ENCODE peak calls at places on chromosomes 2 and 18, in six cellular contexts. S, Y, H, P, E and O are unnamed samples.

GRCh38 chr18:3758531-3758930 is 308.6 kb downstream of the TGIF1 start:
- DNase-seq in E (no peak), H (peak), Y (no peak), P (no peak), S (peak), O (peak)

GRCh38 chr18:24987271-24987932 is 364.6 kb downstream of the ZNF521 start:
- DNase-seq in Y (no peak), E (peak), S (no peak), H (no peak), P (no peak), O (no peak)

GRCh38 chr2:221060335-221060734 is 511.8 kb downstream of the EPHA4 start:
- DNase-seq in H (no peak), P (no peak), S (no peak), E (no peak), Y (no peak), O (no peak)

GRCh38 chr2:17272170-17272569 is 246.1 kb downstream of the RAD51AP2 start:
- DNase-seq in S (no peak), E (no peak), P (no peak), H (no peak), Y (no peak), O (no peak)

GRCh38 chr2:24984912-24985311 is 13.2 kb upstream of the DNAJC27 start:
- DNase-seq in E (peak), H (no peak), Y (no peak), S (no peak), P (no peak), O (no peak)

GRCh38 chr2:10405441-10405840 is 42.7 kb downstream of the ODC1 start:
- DNase-seq in P (no peak), S (peak), E (peak), Y (no peak), H (peak), O (no peak)

GRCh38 chr18:58758606-58759005 is 87.3 kb downstream of the MALT1 start:
- DNase-seq in E (no peak), P (no peak), S (no peak), Y (no peak), H (no peak), O (no peak)

GRCh38 chr2:68295523-68295922 is 24.2 kb downstream of the CNRIP1 start:
- DNase-seq in H (no peak), S (no peak), P (no peak), E (no peak), Y (peak), O (no peak)

GRCh38 chr2:229485782-229486181 is 214.7 kb upstream of the PID1 start:
- DNase-seq in S (no peak), H (no peak), P (no peak), E (no peak), Y (no peak), O (no peak)

GRCh38 chr2:216298719-216299118 is 73.6 kb downstream of the MARCHF4 start:
- DNase-seq in S (no peak), Y (no peak), H (peak), P (no peak), E (no peak), O (no peak)

GRCh38 chr2:218788529-218789237 is 6.7 kb downstream of the CYP27A1 start:
- DNase-seq in Y (no peak), E (no peak), P (no peak), S (no peak), H (no peak), O (no peak)

GRCh38 chr2:10266133-10266620 is 36.5 kb upstream of the HPCAL1 start:
- DNase-seq in Y (no peak), S (no peak), E (no peak), H (no peak), P (no peak), O (no peak)

GRCh38 chr2:58708565-58708964 is 467.4 kb upstream of the FANCL start:
- DNase-seq in S (no peak), E (no peak), P (no peak), Y (no peak), H (no peak), O (no peak)

GRCh38 chr2:68253211-68254068 is 1.1 kb upstream of the PPP3R1 start:
- DNase-seq in Y (peak), H (peak), E (peak), S (peak), P (no peak), O (no peak)

GRCh38 chr2:234454433-234454832 is 42.4 kb downstream of the ARL4C start:
- DNase-seq in S (no peak), Y (no peak), H (no peak), P (no peak), E (no peak), O (no peak)

GRCh38 chr2:181239400-181239799 is 217.8 kb upstream of the ITGA4 start:
- DNase-seq in S (no peak), Y (no peak), E (no peak), P (no peak), H (peak), O (peak)

GRCh38 chr2:128645631-128646030 is 327.0 kb upstream of the HS6ST1 start:
- DNase-seq in S (no peak), H (no peak), Y (no peak), P (no peak), E (no peak), O (no peak)

GRCh38 chr2:23467618-23468017 is 82.6 kb downstream of the KLHL29 start:
- DNase-seq in S (no peak), P (no peak), E (no peak), Y (no peak), H (no peak), O (no peak)

GRCh38 chr2:84257871-84258270 is 201.2 kb downstream of the SUCLG1 start:
- DNase-seq in S (no peak), P (no peak), Y (no peak), E (no peak), H (peak), O (no peak)

GRCh38 chr2:165857881-165858280 is 63.8 kb upstream of the GALNT3 start:
- DNase-seq in E (no peak), H (no peak), S (no peak), Y (no peak), P (no peak), O (no peak)

GRCh38 chr2:217928324-217929293 is 74.2 kb downstream of the TNS1 start:
- DNase-seq in H (no peak), E (no peak), P (no peak), Y (no peak), S (no peak), O (no peak)

GRCh38 chr2:102070058-102070642 is 72.4 kb upstream of the IL1R1 start:
- DNase-seq in H (peak), E (no peak), P (no peak), Y (no peak), S (no peak), O (no peak)

GRCh38 chr18:34913837-34914755 is 127.1 kb upstream of the MAPRE2 start:
- DNase-seq in Y (peak), P (no peak), S (no peak), E (no peak), H (peak), O (no peak)

GRCh38 chr2:238430781-238431180 is 4.1 kb downstream of the ASB1 start:
- DNase-seq in P (no peak), E (no peak), S (no peak), H (no peak), Y (no peak), O (no peak)
- TF ChIP-seq REST in P (no peak), E (no peak), S (no peak), H (no peak), Y (no peak), O (no peak)

GRCh38 chr18:45835057-45835634 is 9.7 kb downstream of the SIGLEC15 start:
- DNase-seq in H (no peak), P (no peak), S (no peak), E (no peak), Y (no peak), O (no peak)

GRCh38 chr18:45838302-45839070 is 13.0 kb downstream of the SIGLEC15 start:
- DNase-seq in Y (no peak), S (no peak), E (peak), P (no peak), H (no peak), O (no peak)

GRCh38 chr18:45836242-45837215 is 11.1 kb downstream of the SIGLEC15 start:
- DNase-seq in H (no peak), S (no peak), Y (no peak), E (no peak), P (no peak), O (no peak)

GRCh38 chr18:45839415-45840395 is 14.2 kb downstream of the SIGLEC15 start:
- DNase-seq in P (no peak), S (no peak), H (peak), E (peak), Y (peak), O (peak)

DNA sequence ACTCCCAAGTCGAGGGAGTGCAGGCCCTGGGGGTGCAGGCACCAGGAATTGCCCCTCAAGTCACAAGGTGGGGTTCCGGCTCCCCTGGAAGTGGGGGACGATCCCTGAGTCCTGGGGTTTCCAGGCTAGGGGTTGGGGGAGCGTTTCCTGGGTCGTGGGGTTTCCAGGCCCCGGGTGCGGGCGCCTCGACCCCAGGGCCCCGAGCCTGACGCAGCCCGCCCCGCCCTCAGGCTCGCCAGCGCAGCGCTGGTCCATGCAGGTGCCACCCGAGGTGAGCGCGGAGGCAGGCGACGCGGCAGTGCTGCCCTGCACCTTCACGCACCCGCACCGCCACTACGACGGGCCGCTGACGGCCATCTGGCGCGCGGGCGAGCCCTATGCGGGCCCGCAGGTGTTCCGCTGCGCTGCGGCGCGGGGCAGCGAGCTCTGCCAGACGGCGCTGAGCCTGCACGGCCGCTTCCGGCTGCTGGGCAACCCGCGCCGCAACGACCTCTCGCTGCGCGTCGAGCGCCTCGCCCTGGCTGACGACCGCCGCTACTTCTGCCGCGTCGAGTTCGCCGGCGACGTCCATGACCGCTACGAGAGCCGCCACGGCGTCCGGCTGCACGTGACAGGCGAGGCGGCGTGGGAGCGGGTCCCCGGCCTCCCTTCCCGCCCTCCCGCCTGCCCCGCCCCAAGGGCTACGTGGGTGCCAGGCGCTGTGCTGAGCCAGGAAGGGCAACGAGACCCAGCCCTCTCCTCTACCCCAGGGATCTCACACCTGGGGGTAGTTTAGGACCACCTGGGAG is 12.0 kb downstream of the SIGLEC15 start:
- DNase-seq in E (peak), H (peak), S (no peak), P (no peak), Y (peak), O (no peak)
- H3K4me3 ChIP-seq in E (peak), H (peak), S (peak), P (no peak), Y (peak), O (no peak)

DNA sequence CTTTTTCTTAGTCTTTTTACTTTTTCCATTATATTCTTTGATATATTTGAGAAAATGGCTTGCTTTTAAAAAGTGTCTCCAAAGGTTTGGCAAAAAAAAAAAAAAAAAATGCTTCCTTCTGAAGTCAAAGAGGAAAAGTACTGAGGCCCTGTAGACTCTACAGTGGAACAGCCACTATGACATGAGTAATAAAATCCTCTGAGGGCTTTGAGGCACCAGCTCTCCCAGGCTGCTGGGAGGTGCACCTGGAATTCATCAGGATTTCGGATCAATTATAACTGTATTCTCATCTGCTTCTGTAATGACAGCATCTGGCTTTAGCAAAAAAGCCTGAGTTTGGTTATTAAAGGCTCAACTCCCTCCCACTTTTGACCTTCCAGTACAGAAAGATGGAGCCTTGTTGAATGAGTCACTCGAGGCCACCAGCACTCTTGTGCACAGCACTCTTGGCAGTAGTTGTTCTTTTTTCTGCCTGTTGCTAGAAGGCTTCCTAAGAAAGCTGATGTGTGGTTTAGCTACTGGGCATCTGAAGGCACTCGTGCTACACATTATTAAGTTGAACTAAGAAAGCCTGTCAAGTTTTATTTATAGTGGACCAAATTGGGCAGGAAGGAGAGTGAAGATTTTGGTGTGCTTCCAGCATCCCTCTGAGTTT is 131.3 kb downstream of the PRPF40A start:
- DNase-seq in S (no peak), Y (no peak), P (no peak), E (peak), H (peak), O (no peak)
- TF ChIP-seq REST in S (no peak), Y (no peak), P (no peak), E (no peak), H (no peak), O (no peak)

GRCh38 chr18:12998332-12999060 is 7.3 kb downstream of the CEP192 start:
- DNase-seq in S (no peak), H (no peak), E (no peak), Y (no peak), P (peak), O (no peak)

GRCh38 chr18:12995952-12996477 is 4.9 kb downstream of the CEP192 start:
- DNase-seq in Y (no peak), S (no peak), P (no peak), E (no peak), H (no peak), O (no peak)

GRCh38 chr18:12993439-12993838 is 2.3 kb downstream of the CEP192 start:
- DNase-seq in P (no peak), E (no peak), S (no peak), Y (no peak), H (no peak), O (no peak)

GRCh38 chr18:12996661-12997292 is 5.6 kb downstream of the CEP192 start:
- DNase-seq in S (no peak), E (no peak), P (no peak), H (no peak), Y (no peak), O (no peak)

GRCh38 chr18:12995424-12995823 is 4.3 kb downstream of the CEP192 start:
- DNase-seq in Y (no peak), P (no peak), H (no peak), E (no peak), S (no peak), O (no peak)
- H3K4me3 ChIP-seq in Y (no peak), P (no peak), H (no peak), E (no peak), S (no peak), O (no peak)

GRCh38 chr2:43731211-43731610 is 42.6 kb upstream of the DYNC2LI1 start:
- DNase-seq in P (no peak), E (no peak), H (no peak), Y (no peak), S (no peak), O (no peak)
- TF ChIP-seq REST in P (no peak), E (no peak), H (no peak), Y (no peak), S (no peak), O (no peak)

DNA sequence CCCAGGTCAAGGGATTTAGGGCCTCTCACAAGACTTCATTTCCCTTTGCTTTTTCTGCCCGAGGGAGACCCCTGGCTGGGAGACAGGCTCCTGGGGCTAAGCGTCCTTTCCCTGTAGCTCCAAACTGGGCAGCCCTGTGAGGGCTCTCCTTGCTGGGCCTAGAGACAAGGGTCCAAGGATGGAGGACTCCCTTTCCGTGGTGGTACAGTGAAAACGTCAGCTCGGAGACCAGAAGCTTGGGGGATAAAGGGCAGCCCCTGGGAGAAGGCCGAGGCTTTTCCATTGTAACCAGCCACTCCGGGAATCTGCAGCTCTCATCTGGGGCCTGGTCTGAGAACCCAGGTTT is 2.3 kb downstream of the SIX2 start:
- DNase-seq in P (no peak), E (no peak), S (no peak), H (no peak), Y (no peak), O (no peak)
- H3K4me3 ChIP-seq in P (no peak), E (no peak), S (no peak), H (no peak), Y (no peak), O (no peak)

GRCh38 chr18:11721720-11722119 is 32.7 kb downstream of the GNAL start:
- DNase-seq in S (no peak), Y (no peak), H (no peak), P (no peak), E (no peak), O (no peak)

GRCh38 chr18:11728247-11728646 is 39.2 kb downstream of the GNAL start:
- DNase-seq in S (no peak), E (no peak), H (peak), P (no peak), Y (no peak), O (peak)

GRCh38 chr18:11729556-11729955 is 40.5 kb downstream of the GNAL start:
- DNase-seq in P (no peak), H (no peak), E (no peak), Y (no peak), S (no peak), O (no peak)

DNA sequence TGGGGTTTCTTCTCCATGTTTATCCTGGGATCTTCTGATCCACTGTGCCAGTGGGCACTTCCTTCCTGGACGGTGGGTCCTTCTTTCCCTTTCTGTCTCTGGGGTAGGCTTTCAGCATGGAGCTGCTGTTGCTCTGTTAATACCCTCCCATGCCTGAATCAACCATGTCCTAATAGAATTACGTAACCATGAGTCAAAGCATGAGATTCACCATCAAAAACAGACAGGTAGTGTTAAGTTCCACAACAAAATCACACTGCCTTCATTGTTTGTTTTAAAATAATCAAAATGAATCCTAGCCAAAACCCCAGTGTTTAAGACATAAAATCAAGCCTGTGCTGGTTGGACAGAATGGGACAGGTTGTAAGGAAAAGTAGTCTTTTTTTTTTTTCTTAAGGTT is 37.5 kb downstream of the GNAL start:
- DNase-seq in Y (no peak), E (no peak), P (no peak), H (no peak), S (no peak), O (no peak)
- TF ChIP-seq REST in Y (no peak), E (no peak), P (no peak), H (no peak), S (no peak), O (no peak)

GRCh38 chr2:108570416-108570815 is 36.1 kb downstream of the LIMS1 start:
- DNase-seq in H (peak), Y (no peak), E (no peak), P (no peak), S (no peak), O (no peak)
- H3K4me3 ChIP-seq in H (peak), Y (no peak), E (no peak), P (no peak), S (no peak), O (no peak)